ENCODE peak calls at places on chromosomes 12 and 14, in eight cellular contexts. R, V, A, K, T, I, U and Z are unnamed samples.

GRCh38 chr12:120259418-120260202 is 5.9 kb downstream of the PXN start:
- DNase-seq in U (no peak), I (no peak), A (no peak), R (no peak), V (no peak), T (no peak), K (no peak), Z (no peak)

GRCh38 chr12:30613119-30613830 is 82.4 kb downstream of the IPO8 start:
- DNase-seq in U (no peak), K (no peak), I (no peak), V (no peak), A (no peak), T (no peak), R (peak), Z (no peak)

GRCh38 chr14:51488569-51489220 is 163.0 kb upstream of the FRMD6 start:
- DNase-seq in R (peak), U (peak), A (no peak), I (no peak), V (no peak), K (no peak), T (no peak), Z (no peak)

GRCh38 chr12:104764225-104765073 is 193.6 kb downstream of the SLC41A2 start:
- DNase-seq in T (peak), A (no peak), V (no peak), I (peak), K (no peak), U (no peak), R (no peak), Z (no peak)

GRCh38 chr12:62640910-62641448 is 174.4 kb downstream of the MON2 start:
- DNase-seq in V (peak), I (no peak), K (peak), A (no peak), R (peak), U (no peak), T (no peak), Z (no peak)

GRCh38 chr12:131093971-131094830 is 140.5 kb downstream of the ADGRD1 start:
- DNase-seq in K (no peak), A (no peak), I (no peak), T (no peak), V (no peak), U (no peak), R (no peak), Z (no peak)

GRCh38 chr14:52913271-52913670 is 37.6 kb downstream of the FERMT2 start:
- DNase-seq in V (no peak), I (no peak), U (no peak), K (no peak), T (no peak), A (no peak), R (peak), Z (no peak)

GRCh38 chr12:106049105-106049504 is 89.6 kb downstream of the NUAK1 start:
- DNase-seq in T (no peak), R (no peak), K (no peak), V (no peak), A (no peak), I (no peak), U (no peak), Z (no peak)

GRCh38 chr14:105144231-105144665 is 24.3 kb downstream of the JAG2 start:
- DNase-seq in A (no peak), K (no peak), R (no peak), T (no peak), I (no peak), U (no peak), V (no peak), Z (no peak)

GRCh38 chr14:65910108-65910507 is 497.6 kb downstream of the FUT8 start:
- DNase-seq in R (peak), A (no peak), I (no peak), T (no peak), U (no peak), K (no peak), V (peak), Z (no peak)

GRCh38 chr12:51098611-51099010 is 15.2 kb upstream of the CSRNP2 start:
- DNase-seq in V (no peak), R (no peak), T (no peak), A (no peak), U (no peak), I (no peak), K (no peak), Z (no peak)

GRCh38 chr12:120261951-120262851 is 3.3 kb downstream of the PXN start:
- DNase-seq in I (no peak), V (no peak), K (peak), A (no peak), T (peak), U (peak), R (peak), Z (peak)

GRCh38 chr12:31321565-31322228 is 4.3 kb downstream of the SINHCAF start:
- DNase-seq in T (no peak), A (no peak), I (no peak), R (peak), U (no peak), K (no peak), V (no peak), Z (no peak)

GRCh38 chr14:93171366-93171765 is 13.3 kb downstream of the MOAP1 start:
- DNase-seq in A (no peak), K (no peak), I (no peak), V (no peak), R (peak), T (no peak), U (no peak), Z (no peak)

GRCh38 chr14:80575763-80576162 is 364.5 kb upstream of the DIO2 start:
- DNase-seq in R (no peak), V (no peak), A (no peak), U (no peak), T (no peak), I (no peak), K (no peak), Z (no peak)